ENCODE peak calls at places on chromosomes 12 and 14, in seven cellular contexts. One of them, this sample, is unnamed.
A peak's percentile ranks its signal among the peaks of the same experiment; 100 is the strongest.

GRCh38 chr14:103533137-103533998 is 4.4 kb downstream of the TRMT61A start:
- DNase-seq in NCI-H1417 treated with DMSO at 0.1 percent for 48 hours: no peak
- DNase-seq in fibroblast of gingiva: no peak
- DNase-seq in kidney glomerular epithelial cell: no peak
- DNase-seq in stimulated activated CD8-positive, alpha-beta memory T cell treated with anti-CD3 and anti-CD28 coated beads, Interleukin-15, amount 100 ng/mL, for 4 hours: no peak
- DNase-seq in ELF-1: no peak
- DNase-seq in heart right ventricle: no peak
- DNase-seq in this sample: no peak

GRCh38 chr12:46200551-46200950 is 68.3 kb downstream of the SLC38A1 start:
- DNase-seq in NCI-H1417 treated with DMSO at 0.1 percent for 48 hours: no peak
- DNase-seq in fibroblast of gingiva: no peak
- DNase-seq in kidney glomerular epithelial cell: no peak
- DNase-seq in stimulated activated CD8-positive, alpha-beta memory T cell treated with anti-CD3 and anti-CD28 coated beads, Interleukin-15, amount 100 ng/mL, for 4 hours: no peak
- DNase-seq in ELF-1: no peak
- DNase-seq in heart right ventricle: no peak
- DNase-seq in this sample: no peak

GRCh38 chr14:85867450-85867849 is 337.5 kb downstream of the FLRT2 start:
- DNase-seq in NCI-H1417 treated with DMSO at 0.1 percent for 48 hours: no peak
- DNase-seq in fibroblast of gingiva: no peak
- DNase-seq in kidney glomerular epithelial cell: no peak
- DNase-seq in stimulated activated CD8-positive, alpha-beta memory T cell treated with anti-CD3 and anti-CD28 coated beads, Interleukin-15, amount 100 ng/mL, for 4 hours: no peak
- DNase-seq in ELF-1: peak; percentile 19
- DNase-seq in heart right ventricle: no peak
- DNase-seq in this sample: no peak

GRCh38 chr14:34059925-34060746 is 109.3 kb upstream of the EGLN3 start:
- DNase-seq in NCI-H1417 treated with DMSO at 0.1 percent for 48 hours: no peak
- DNase-seq in fibroblast of gingiva: peak; percentile 44
- DNase-seq in kidney glomerular epithelial cell: peak; percentile 34
- DNase-seq in stimulated activated CD8-positive, alpha-beta memory T cell treated with anti-CD3 and anti-CD28 coated beads, Interleukin-15, amount 100 ng/mL, for 4 hours: peak; percentile 5
- DNase-seq in ELF-1: peak; percentile 87
- DNase-seq in heart right ventricle: peak; percentile 75
- DNase-seq in this sample: peak; percentile 85

GRCh38 chr14:74438351-74438915 is 12.4 kb upstream of the SYNDIG1L start:
- DNase-seq in NCI-H1417 treated with DMSO at 0.1 percent for 48 hours: no peak
- DNase-seq in fibroblast of gingiva: no peak
- DNase-seq in kidney glomerular epithelial cell: no peak
- DNase-seq in stimulated activated CD8-positive, alpha-beta memory T cell treated with anti-CD3 and anti-CD28 coated beads, Interleukin-15, amount 100 ng/mL, for 4 hours: no peak
- DNase-seq in ELF-1: peak; percentile 18
- DNase-seq in heart right ventricle: no peak
- DNase-seq in this sample: no peak

GRCh38 chr12:122886851-122887816 is 8.8 kb downstream of the VPS37B start:
- DNase-seq in NCI-H1417 treated with DMSO at 0.1 percent for 48 hours: no peak
- DNase-seq in fibroblast of gingiva: no peak
- DNase-seq in kidney glomerular epithelial cell: peak; percentile 86
- DNase-seq in stimulated activated CD8-positive, alpha-beta memory T cell treated with anti-CD3 and anti-CD28 coated beads, Interleukin-15, amount 100 ng/mL, for 4 hours: peak; percentile 43
- DNase-seq in ELF-1: no peak
- DNase-seq in heart right ventricle: no peak
- DNase-seq in this sample: no peak

GRCh38 chr14:31843361-31844091 is 233.6 kb upstream of the ARHGAP5 start:
- DNase-seq in NCI-H1417 treated with DMSO at 0.1 percent for 48 hours: no peak
- DNase-seq in fibroblast of gingiva: no peak
- DNase-seq in kidney glomerular epithelial cell: no peak
- DNase-seq in stimulated activated CD8-positive, alpha-beta memory T cell treated with anti-CD3 and anti-CD28 coated beads, Interleukin-15, amount 100 ng/mL, for 4 hours: no peak
- DNase-seq in ELF-1: no peak
- DNase-seq in heart right ventricle: no peak
- DNase-seq in this sample: no peak

GRCh38 chr12:1908758-1909157 is 9.7 kb downstream of the CACNA2D4 start:
- DNase-seq in NCI-H1417 treated with DMSO at 0.1 percent for 48 hours: no peak
- DNase-seq in fibroblast of gingiva: no peak
- DNase-seq in kidney glomerular epithelial cell: no peak
- DNase-seq in stimulated activated CD8-positive, alpha-beta memory T cell treated with anti-CD3 and anti-CD28 coated beads, Interleukin-15, amount 100 ng/mL, for 4 hours: no peak
- DNase-seq in ELF-1: no peak
- DNase-seq in heart right ventricle: no peak
- DNase-seq in this sample: no peak

GRCh38 chr12:46659032-46659703 is 166.6 kb downstream of the SLC38A4 start:
- DNase-seq in NCI-H1417 treated with DMSO at 0.1 percent for 48 hours: no peak
- DNase-seq in fibroblast of gingiva: peak; percentile 45
- DNase-seq in kidney glomerular epithelial cell: no peak
- DNase-seq in stimulated activated CD8-positive, alpha-beta memory T cell treated with anti-CD3 and anti-CD28 coated beads, Interleukin-15, amount 100 ng/mL, for 4 hours: no peak
- DNase-seq in ELF-1: peak; percentile 23
- DNase-seq in heart right ventricle: no peak
- DNase-seq in this sample: no peak

GRCh38 chr12:56165369-56165768 is 7.2 kb downstream of the MYL6 start:
- DNase-seq in NCI-H1417 treated with DMSO at 0.1 percent for 48 hours: no peak
- DNase-seq in fibroblast of gingiva: no peak
- DNase-seq in kidney glomerular epithelial cell: no peak
- DNase-seq in stimulated activated CD8-positive, alpha-beta memory T cell treated with anti-CD3 and anti-CD28 coated beads, Interleukin-15, amount 100 ng/mL, for 4 hours: no peak
- DNase-seq in ELF-1: peak; percentile 18
- DNase-seq in heart right ventricle: no peak
- DNase-seq in this sample: no peak

This sample was measured in left ventricle myocardium inferior.